ENCODE peak calls at places on chromosome 19, in eight cellular contexts. E is GM23248, A is HCT116, Z is neural progenitor cell, Y is MM.1S, C is IMR-90, K is mammary epithelial cell, D is OCI-LY7. P is an unnamed sample.
A peak's percentile ranks its signal among the peaks of the same experiment; 100 is the strongest.

GRCh38 chr19:9848060-9848459 is 12.9 kb downstream of the PIN1 start:
- DNase-seq in E (no peak), A (no peak), Z (peak; percentile 65), Y (peak; percentile 23), C (no peak), K (no peak), D (peak; percentile 10), P (peak; percentile 33)

GRCh38 chr19:17405250-17406038 is at the start of gene BST2:
- DNase-seq in E (peak; percentile 31), A (no peak), Z (peak; percentile 53), Y (peak; percentile 95), C (peak; percentile 37), K (no peak), D (peak; percentile 95), P (peak; percentile 80)

GRCh38 chr19:7356899-7357627 is 8.3 kb downstream of the ARHGEF18 start:
- DNase-seq in E (no peak), A (no peak), Z (no peak), Y (no peak), C (no peak), K (no peak), D (no peak), P (no peak)

GRCh38 chr19:56476671-56477428 is at the start of gene ZNF667:
- DNase-seq in E (peak; percentile 95), A (no peak), Z (peak; percentile 7), Y (no peak), C (peak; percentile 59), K (peak; percentile 64), D (no peak), P (peak; percentile 69)

GRCh38 chr19:55433292-55433691 is 9.8 kb downstream of the SHISA7 start:
- DNase-seq in E (no peak), A (no peak), Z (no peak), Y (no peak), C (no peak), K (no peak), D (no peak), P (no peak)

GRCh38 chr19:58182577-58182988 is 278 bp upstream of the ZNF274 start:
- DNase-seq in E (no peak), A (no peak), Z (no peak), Y (no peak), C (no peak), K (peak; percentile 7), D (peak; percentile 92), P (peak; percentile 82)

GRCh38 chr19:18538115-18538514 is 5.3 kb downstream of the FKBP8 start:
- DNase-seq in E (no peak), A (no peak), Z (no peak), Y (no peak), C (no peak), K (no peak), D (no peak), P (no peak)

GRCh38 chr19:40380199-40381037 is 9.6 kb downstream of the HIPK4 start:
- DNase-seq in E (no peak), A (no peak), Z (no peak), Y (no peak), C (no peak), K (no peak), D (no peak), P (no peak)

GRCh38 chr19:34994643-34995471 is 5.3 kb upstream of the GRAMD1A start:
- DNase-seq in E (no peak), A (no peak), Z (no peak), Y (no peak), C (no peak), K (no peak), D (no peak), P (no peak)

GRCh38 chr19:55672418-55672817 is 2.6 kb upstream of the EPN1 start:
- DNase-seq in E (peak; percentile 32), A (no peak), Z (no peak), Y (no peak), C (peak; percentile 23), K (no peak), D (no peak), P (no peak)

GRCh38 chr19:13054605-13055212 is 47.9 kb downstream of the LYL1 start:
- DNase-seq in E (peak; percentile 87), A (no peak), Z (no peak), Y (no peak), C (no peak), K (no peak), D (no peak), P (no peak)

GRCh38 chr19:53102186-53102585 is 1.0 kb downstream of the ZNF160 start:
- DNase-seq in E (peak; percentile 16), A (no peak), Z (peak; percentile 47), Y (no peak), C (no peak), K (no peak), D (no peak), P (peak; percentile 12)

GRCh38 chr19:16628984-16629691 is 1.1 kb upstream of the MED26 start:
- DNase-seq in E (peak; percentile 65), A (no peak), Z (no peak), Y (peak; percentile 76), C (peak; percentile 72), K (peak; percentile 6), D (peak; percentile 84), P (peak; percentile 70)

GRCh38 chr19:35213678-35214632 is 14.6 kb downstream of the FAM187B start:
- DNase-seq in E (peak; percentile 69), A (peak; percentile 87), Z (no peak), Y (peak; percentile 98), C (peak; percentile 64), K (peak; percentile 94), D (peak; percentile 93), P (peak; percentile 37)

GRCh38 chr19:35354898-35355297 is 3.4 kb upstream of the FFAR3 start:
- DNase-seq in E (no peak), A (no peak), Z (no peak), Y (no peak), C (no peak), K (no peak), D (no peak), P (no peak)

GRCh38 chr19:29971002-29971401 is 29.0 kb downstream of the URI1 start:
- DNase-seq in E (no peak), A (no peak), Z (no peak), Y (no peak), C (no peak), K (no peak), D (no peak), P (no peak)

GRCh38 chr19:35404879-35405622 is 34.2 kb downstream of the GPR42 start:
- DNase-seq in E (peak; percentile 99), A (no peak), Z (peak; percentile 39), Y (no peak), C (peak; percentile 92), K (peak; percentile 98), D (no peak), P (no peak)

GRCh38 chr19:12284631-12285030 is 10.1 kb downstream of the ZNF44 start:
- DNase-seq in E (no peak), A (no peak), Z (no peak), Y (no peak), C (no peak), K (no peak), D (no peak), P (no peak)

GRCh38 chr19:34963531-34964406 is at the start of gene ZNF792:
- DNase-seq in E (peak; percentile 73), A (peak; percentile 16), Z (peak; percentile 81), Y (peak; percentile 23), C (peak; percentile 34), K (peak; percentile 35), D (peak; percentile 70), P (peak; percentile 57)

GRCh38 chr19:18274303-18274775 is at the start of gene IQCN:
- DNase-seq in E (peak; percentile 59), A (no peak), Z (no peak), Y (no peak), C (no peak), K (no peak), D (no peak), P (no peak)

GRCh38 chr19:14370169-14370998 is 10.9 kb upstream of the ADGRE5 start:
- DNase-seq in E (peak; percentile 32), A (no peak), Z (no peak), Y (no peak), C (no peak), K (no peak), D (peak; percentile 69), P (no peak)

GRCh38 chr19:41870401-41870873 is 6.6 kb upstream of the CD79A start:
- DNase-seq in E (peak; percentile 79), A (no peak), Z (no peak), Y (no peak), C (peak; percentile 61), K (no peak), D (no peak), P (peak; percentile 26)

GRCh38 chr19:46221981-46222610 is 7.4 kb upstream of the IGFL1 start:
- DNase-seq in E (peak; percentile 90), A (no peak), Z (no peak), Y (no peak), C (peak; percentile 34), K (peak; percentile 90), D (no peak), P (no peak)

GRCh38 chr19:5292453-5292842 is 48.2 kb downstream of the PTPRS start:
- DNase-seq in E (peak; percentile 67), A (no peak), Z (no peak), Y (no peak), C (peak; percentile 23), K (no peak), D (peak; percentile 67), P (no peak)
- H4K20me1 ChIP-seq in E (no peaks in the 10 kb centered on the region), A (no peaks in the 10 kb centered on the region), Z (peaks cover 96% of the 10 kb centered on the region), Y (no peaks in the 10 kb centered on the region), C (peaks cover 70% of the 10 kb centered on the region), K (no peaks in the 10 kb centered on the region), D (no peaks in the 10 kb centered on the region), P (peaks cover 5% of the 10 kb centered on the region)

DNA sequence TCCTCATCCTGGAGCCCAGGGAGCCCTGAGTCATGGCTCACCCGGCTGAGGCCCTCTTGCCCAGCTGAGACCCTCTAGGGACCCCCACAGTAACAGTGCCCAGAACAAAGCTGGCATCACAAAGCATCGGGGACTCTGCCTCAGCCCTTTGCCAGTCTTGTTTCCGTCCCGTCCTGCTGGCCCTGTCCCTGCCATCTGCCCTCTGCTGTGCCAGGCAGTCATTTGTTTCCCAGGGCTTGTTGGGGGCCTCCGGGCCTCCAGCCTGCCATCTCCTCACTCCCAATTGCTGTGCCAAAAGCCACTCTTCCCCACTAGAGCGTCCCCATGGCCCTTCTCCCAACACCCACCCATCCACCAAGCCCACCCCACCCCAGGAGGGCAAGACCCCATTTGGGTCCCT is 64.2 kb downstream of the SMARCA4 start:
- DNase-seq in E (no peak), A (no peak), Z (no peak), Y (no peak), C (no peak), K (no peak), D (no peak), P (no peak)
- H4K20me1 ChIP-seq in E (no peaks in the 10 kb centered on the region), A (no peaks in the 10 kb centered on the region), Z (peaks cover 17% of the 10 kb centered on the region), Y (no peaks in the 10 kb centered on the region), C (peaks cover 10% of the 10 kb centered on the region), K (no peaks in the 10 kb centered on the region), D (no peaks in the 10 kb centered on the region), P (peaks cover 17% of the 10 kb centered on the region)

DNA sequence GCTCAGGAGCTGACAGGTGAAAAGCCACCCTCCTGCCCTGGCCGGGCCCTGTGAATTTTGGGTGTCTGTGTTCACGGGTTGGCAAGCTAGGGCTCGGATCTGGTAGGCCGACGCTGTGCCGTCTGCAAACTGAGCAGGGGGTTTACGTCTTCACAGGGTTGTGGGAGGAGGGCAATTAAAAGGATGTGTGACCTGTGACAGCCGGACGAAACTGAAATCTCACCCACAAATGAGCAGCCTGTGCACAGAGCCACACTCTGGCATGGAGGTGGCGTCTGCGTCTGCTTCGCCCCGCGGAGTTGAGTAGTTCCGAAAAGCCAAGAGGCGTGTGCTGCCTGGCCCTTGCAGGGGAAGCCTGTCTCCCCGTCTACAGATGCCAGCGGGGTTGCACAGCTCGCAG is 117.3 kb downstream of the KDM4B start:
- DNase-seq in E (no peak), A (no peak), Z (no peak), Y (no peak), C (no peak), K (no peak), D (no peak), P (no peak)
- H4K20me1 ChIP-seq in E (no peaks in the 10 kb centered on the region), A (no peaks in the 10 kb centered on the region), Z (peaks cover 46% of the 10 kb centered on the region), Y (no peaks in the 10 kb centered on the region), C (peaks cover 19% of the 10 kb centered on the region), K (no peaks in the 10 kb centered on the region), D (no peaks in the 10 kb centered on the region), P (peaks cover 23% of the 10 kb centered on the region)

GRCh38 chr19:39136225-39136940 is 10.8 kb downstream of the PAK4 start:
- DNase-seq in E (no peak), A (no peak), Z (no peak), Y (no peak), C (no peak), K (no peak), D (no peak), P (no peak)
- H4K20me1 ChIP-seq in E (no peaks in the 10 kb centered on the region), A (no peaks in the 10 kb centered on the region), Z (peaks cover 99% of the 10 kb centered on the region), Y (no peaks in the 10 kb centered on the region), C (peaks cover 62% of the 10 kb centered on the region), K (no peaks in the 10 kb centered on the region), D (peaks cover 16% of the 10 kb centered on the region), P (peaks cover 81% of the 10 kb centered on the region)